ENCODE peak calls at places on chromosomes 11 and 22, in seven cellular contexts. Z is BJ; O is psoas muscle; Y is lower lobe of right lung; A is CD8-positive, alpha-beta T cell; F is small intestine; X is CD4-positive, CD25-positive, alpha-beta regulatory T cell. S is an unnamed sample.

GRCh38 chr11:27857014-27857413 is 156.8 kb upstream of the BDNF start:
- DNase-seq in Z (no peak), O (no peak), Y (no peak), A (no peak), F (no peak), X (no peak), S (no peak)

GRCh38 chr11:32478277-32478731 is 43.0 kb upstream of the WT1 start:
- DNase-seq in Z (no peak), O (no peak), Y (no peak), A (no peak), F (no peak), X (no peak), S (no peak)

GRCh38 chr22:38167988-38168407 is 13.6 kb downstream of the PLA2G6 start:
- DNase-seq in Z (no peak), O (peak; percentile 84), Y (no peak), A (no peak), F (no peak), X (no peak), S (no peak)

GRCh38 chr11:73236879-73237278 is 18.8 kb downstream of the P2RY2 start:
- DNase-seq in Z (no peak), O (peak; percentile 84), Y (peak; percentile 70), A (no peak), F (peak; percentile 57), X (no peak), S (peak; percentile 68)

GRCh38 chr11:117868815-117869642 is 7.4 kb downstream of the FXYD6 start:
- DNase-seq in Z (no peak), O (no peak), Y (no peak), A (no peak), F (no peak), X (no peak), S (no peak)

GRCh38 chr11:13094930-13095687 is 86.0 kb downstream of the RASSF10 start:
- DNase-seq in Z (no peak), O (no peak), Y (no peak), A (no peak), F (no peak), X (no peak), S (no peak)

GRCh38 chr11:17010851-17011420 is 3.3 kb downstream of the PLEKHA7 start:
- DNase-seq in Z (no peak), O (no peak), Y (no peak), A (no peak), F (peak; percentile 32), X (no peak), S (no peak)

GRCh38 chr22:44726439-44726838 is 24.4 kb downstream of the PRR5 start:
- DNase-seq in Z (no peak), O (peak; percentile 31), Y (no peak), A (no peak), F (no peak), X (no peak), S (no peak)

GRCh38 chr11:47071871-47072270 is 104.8 kb downstream of the ARFGAP2 start:
- DNase-seq in Z (no peak), O (peak; percentile 52), Y (no peak), A (no peak), F (peak; percentile 53), X (no peak), S (no peak)

GRCh38 chr11:47067401-47067800 is 109.3 kb downstream of the ARFGAP2 start:
- DNase-seq in Z (no peak), O (no peak), Y (no peak), A (no peak), F (no peak), X (no peak), S (no peak)

GRCh38 chr11:47071341-47071740 is 105.3 kb downstream of the ARFGAP2 start:
- DNase-seq in Z (no peak), O (no peak), Y (no peak), A (no peak), F (peak; percentile 68), X (no peak), S (no peak)

DNA sequence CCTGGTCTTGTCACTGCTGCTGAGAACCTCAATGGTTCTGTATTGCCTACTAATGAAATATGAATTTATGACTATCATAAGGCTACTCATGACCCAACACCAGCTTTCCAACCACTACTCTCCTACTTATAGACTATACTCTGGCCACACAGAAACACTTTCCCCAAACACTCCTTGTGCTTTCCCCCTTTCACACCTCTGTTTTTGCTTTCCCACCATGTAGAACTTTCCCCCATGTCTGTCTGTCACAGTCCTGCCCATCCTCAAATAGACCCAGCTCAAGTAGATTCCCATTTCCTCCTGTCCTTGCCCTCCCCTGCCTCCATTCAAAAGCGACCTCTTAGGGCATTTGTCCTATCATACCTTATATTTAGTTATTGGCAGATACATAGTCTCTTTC is 105.9 kb downstream of the ARFGAP2 start:
- DNase-seq in Z (no peak), O (no peak), Y (no peak), A (no peak), F (no peak), X (no peak), S (no peak)
- H3K36me3 ChIP-seq in Z (no peaks in the 10 kb centered on the region), O (no peaks in the 10 kb centered on the region), Y (no peaks in the 10 kb centered on the region), A (no peaks in the 10 kb centered on the region), F (no peaks in the 10 kb centered on the region), X (no peaks in the 10 kb centered on the region), S (no peaks in the 10 kb centered on the region)

DNA sequence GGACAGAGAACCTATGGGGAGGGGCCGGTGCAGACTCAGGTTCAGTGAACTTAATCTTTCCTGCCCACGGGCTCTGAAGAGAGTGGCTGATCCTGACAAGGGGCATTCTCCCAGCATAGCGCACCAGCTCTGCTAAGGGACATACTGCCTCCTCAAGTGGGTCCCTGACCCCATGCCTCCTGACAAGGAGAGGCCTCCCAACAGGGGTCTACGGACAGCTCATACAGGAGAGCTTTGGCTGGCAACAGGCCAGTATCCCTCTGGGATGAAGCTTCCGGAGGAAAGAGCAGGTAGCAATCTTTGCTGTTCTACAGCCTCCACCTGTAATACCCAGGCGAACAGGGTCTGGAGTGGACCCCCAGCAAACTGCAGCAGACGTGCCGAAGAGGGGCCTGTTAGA is 394.0 kb downstream of the LRRC4C start:
- DNase-seq in Z (no peak), O (peak; percentile 40), Y (no peak), A (no peak), F (no peak), X (no peak), S (no peak)
- H3K36me3 ChIP-seq in Z (no peaks in the 10 kb centered on the region), O (no peaks in the 10 kb centered on the region), Y (no peaks in the 10 kb centered on the region), A (no peaks in the 10 kb centered on the region), F (no peaks in the 10 kb centered on the region), X (no peaks in the 10 kb centered on the region), S (no peaks in the 10 kb centered on the region)

GRCh38 chr11:67240575-67241389 is 25.5 kb upstream of the GRK2 start:
- DNase-seq in Z (peak; percentile 39), O (peak; percentile 66), Y (peak; percentile 85), A (peak; percentile 85), F (peak; percentile 81), X (peak; percentile 80), S (peak; percentile 83)
- H3K36me3 ChIP-seq in Z (peaks cover 8% of the 10 kb centered on the region), O (peaks cover 33% of the 10 kb centered on the region), Y (peaks cover 41% of the 10 kb centered on the region), A (peaks cover 25% of the 10 kb centered on the region), F (peaks cover 16% of the 10 kb centered on the region), X (peaks cover 31% of the 10 kb centered on the region), S (peaks cover 30% of the 10 kb centered on the region)

GRCh38 chr11:68932358-68932757 is 28.7 kb downstream of the IGHMBP2 start:
- DNase-seq in Z (no peak), O (no peak), Y (no peak), A (no peak), F (no peak), X (no peak), S (no peak)

GRCh38 chr11:68933605-68934320 is 30.1 kb downstream of the IGHMBP2 start:
- DNase-seq in Z (no peak), O (no peak), Y (no peak), A (no peak), F (no peak), X (no peak), S (no peak)

GRCh38 chr11:68931911-68932310 is 28.2 kb downstream of the IGHMBP2 start:
- DNase-seq in Z (no peak), O (no peak), Y (no peak), A (no peak), F (no peak), X (no peak), S (no peak)

GRCh38 chr11:68934321-68934645 is 30.6 kb downstream of the IGHMBP2 start:
- DNase-seq in Z (no peak), O (no peak), Y (no peak), A (no peak), F (no peak), X (no peak), S (no peak)

GRCh38 chr11:68932933-68933577 is 29.4 kb downstream of the IGHMBP2 start:
- DNase-seq in Z (no peak), O (no peak), Y (no peak), A (no peak), F (no peak), X (no peak), S (no peak)
- H3K36me3 ChIP-seq in Z (peaks cover 38% of the 10 kb centered on the region), O (peaks cover 98% of the 10 kb centered on the region), Y (peaks cover 89% of the 10 kb centered on the region), A (peaks cover 26% of the 10 kb centered on the region), F (peaks cover 32% of the 10 kb centered on the region), X (peaks cover 61% of the 10 kb centered on the region), S (peaks cover 82% of the 10 kb centered on the region)